ENCODE peak calls at places on chromosomes 13 and 19, in nine cellular contexts. One of them, this sample, is unnamed.

GRCh38 chr19:18521692-18522123 is at the start of gene ELL:
- DNase-seq in T follicular helper cell: no peak
- DNase-seq in activated T-cell treated with anti-CD3 and anti-CD28 coated beads for 1 hour: no peak
- DNase-seq in activated B cell treated with CpG ODN at 0.5 μM for 24 hours: no peak
- DNase-seq in mesenchymal stem cell: no peak
- DNase-seq in type B pancreatic cell: no peak
- DNase-seq in stimulated activated CD4-positive, alpha-beta T cell treated with anti-CD3 and anti-CD28 coated beads, Interleukin-15, amount 100 ng/mL, for 24 hours: no peak
- DNase-seq in mammary epithelial cell: no peak
- DNase-seq in H7: no peak
- DNase-seq in this sample: no peak

GRCh38 chr13:39565036-39565949 is 37.7 kb downstream of the LHFPL6 start:
- DNase-seq in mammary epithelial cell: peak; percentile 87
- DNase-seq in activated T-cell treated with anti-CD3 and anti-CD28 coated beads for 1 hour: no peak
- DNase-seq in type B pancreatic cell: no peak
- DNase-seq in H7: peak; percentile 65
- DNase-seq in T follicular helper cell: no peak
- DNase-seq in activated B cell treated with CpG ODN at 0.5 μM for 24 hours: no peak
- DNase-seq in mesenchymal stem cell: peak; percentile 89
- DNase-seq in stimulated activated CD4-positive, alpha-beta T cell treated with anti-CD3 and anti-CD28 coated beads, Interleukin-15, amount 100 ng/mL, for 24 hours: no peak
- DNase-seq in this sample: peak; percentile 70

GRCh38 chr19:3125900-3126524 is 9.8 kb upstream of the GNA15 start:
- DNase-seq in type B pancreatic cell: no peak
- DNase-seq in H7: peak; percentile 96
- DNase-seq in mammary epithelial cell: peak; percentile 61
- DNase-seq in stimulated activated CD4-positive, alpha-beta T cell treated with anti-CD3 and anti-CD28 coated beads, Interleukin-15, amount 100 ng/mL, for 24 hours: peak; percentile 86
- DNase-seq in mesenchymal stem cell: peak; percentile 30
- DNase-seq in activated B cell treated with CpG ODN at 0.5 μM for 24 hours: peak; percentile 61
- DNase-seq in T follicular helper cell: peak; percentile 62
- DNase-seq in activated T-cell treated with anti-CD3 and anti-CD28 coated beads for 1 hour: peak; percentile 72
- DNase-seq in this sample: peak; percentile 95

GRCh38 chr19:28519950-28520861 is 692.7 kb downstream of the UQCRFS1 start:
- DNase-seq in stimulated activated CD4-positive, alpha-beta T cell treated with anti-CD3 and anti-CD28 coated beads, Interleukin-15, amount 100 ng/mL, for 24 hours: no peak
- DNase-seq in activated T-cell treated with anti-CD3 and anti-CD28 coated beads for 1 hour: no peak
- DNase-seq in T follicular helper cell: no peak
- DNase-seq in activated B cell treated with CpG ODN at 0.5 μM for 24 hours: no peak
- DNase-seq in H7: no peak
- DNase-seq in type B pancreatic cell: no peak
- DNase-seq in mammary epithelial cell: no peak
- DNase-seq in mesenchymal stem cell: no peak
- DNase-seq in this sample: no peak

GRCh38 chr13:106376411-106377112 is 158.9 kb downstream of the EFNB2 start:
- DNase-seq in H7: no peak
- DNase-seq in activated T-cell treated with anti-CD3 and anti-CD28 coated beads for 1 hour: no peak
- DNase-seq in activated B cell treated with CpG ODN at 0.5 μM for 24 hours: no peak
- DNase-seq in stimulated activated CD4-positive, alpha-beta T cell treated with anti-CD3 and anti-CD28 coated beads, Interleukin-15, amount 100 ng/mL, for 24 hours: peak; percentile 4
- DNase-seq in type B pancreatic cell: no peak
- DNase-seq in mesenchymal stem cell: peak; percentile 90
- DNase-seq in mammary epithelial cell: peak; percentile 90
- DNase-seq in T follicular helper cell: no peak
- DNase-seq in this sample: no peak

GRCh38 chr13:99991013-99991805 is 9.6 kb downstream of the ZIC2 start:
- DNase-seq in mammary epithelial cell: no peak
- DNase-seq in type B pancreatic cell: peak; percentile 74
- DNase-seq in T follicular helper cell: no peak
- DNase-seq in H7: peak; percentile 81
- DNase-seq in activated T-cell treated with anti-CD3 and anti-CD28 coated beads for 1 hour: no peak
- DNase-seq in activated B cell treated with CpG ODN at 0.5 μM for 24 hours: no peak
- DNase-seq in stimulated activated CD4-positive, alpha-beta T cell treated with anti-CD3 and anti-CD28 coated beads, Interleukin-15, amount 100 ng/mL, for 24 hours: no peak
- DNase-seq in mesenchymal stem cell: no peak
- DNase-seq in this sample: peak; percentile 60

GRCh38 chr19:4197625-4198466 is 15.4 kb downstream of the ANKRD24 start:
- DNase-seq in T follicular helper cell: no peak
- DNase-seq in mammary epithelial cell: peak; percentile 19
- DNase-seq in stimulated activated CD4-positive, alpha-beta T cell treated with anti-CD3 and anti-CD28 coated beads, Interleukin-15, amount 100 ng/mL, for 24 hours: no peak
- DNase-seq in H7: peak; percentile 98
- DNase-seq in activated B cell treated with CpG ODN at 0.5 μM for 24 hours: no peak
- DNase-seq in mesenchymal stem cell: no peak
- DNase-seq in activated T-cell treated with anti-CD3 and anti-CD28 coated beads for 1 hour: no peak
- DNase-seq in type B pancreatic cell: no peak
- DNase-seq in this sample: peak; percentile 63

GRCh38 chr19:48629599-48630288 is 7.4 kb downstream of the DBP start:
- DNase-seq in stimulated activated CD4-positive, alpha-beta T cell treated with anti-CD3 and anti-CD28 coated beads, Interleukin-15, amount 100 ng/mL, for 24 hours: peak; percentile 47
- DNase-seq in activated T-cell treated with anti-CD3 and anti-CD28 coated beads for 1 hour: no peak
- DNase-seq in activated B cell treated with CpG ODN at 0.5 μM for 24 hours: no peak
- DNase-seq in mesenchymal stem cell: peak; percentile 71
- DNase-seq in type B pancreatic cell: peak; percentile 76
- DNase-seq in T follicular helper cell: no peak
- DNase-seq in H7: peak; percentile 97
- DNase-seq in mammary epithelial cell: no peak
- DNase-seq in this sample: peak; percentile 99

GRCh38 chr13:41603917-41604316 is 146.6 kb downstream of the RGCC start:
- DNase-seq in H7: no peak
- DNase-seq in type B pancreatic cell: no peak
- DNase-seq in mesenchymal stem cell: peak; percentile 42
- DNase-seq in activated T-cell treated with anti-CD3 and anti-CD28 coated beads for 1 hour: no peak
- DNase-seq in activated B cell treated with CpG ODN at 0.5 μM for 24 hours: no peak
- DNase-seq in T follicular helper cell: no peak
- DNase-seq in mammary epithelial cell: peak; percentile 89
- DNase-seq in stimulated activated CD4-positive, alpha-beta T cell treated with anti-CD3 and anti-CD28 coated beads, Interleukin-15, amount 100 ng/mL, for 24 hours: no peak
- DNase-seq in this sample: no peak

GRCh38 chr19:44818470-44818856 is 9.6 kb downstream of the BCAM start:
- DNase-seq in mesenchymal stem cell: no peak
- DNase-seq in activated T-cell treated with anti-CD3 and anti-CD28 coated beads for 1 hour: no peak
- DNase-seq in type B pancreatic cell: no peak
- DNase-seq in T follicular helper cell: no peak
- DNase-seq in stimulated activated CD4-positive, alpha-beta T cell treated with anti-CD3 and anti-CD28 coated beads, Interleukin-15, amount 100 ng/mL, for 24 hours: no peak
- DNase-seq in activated B cell treated with CpG ODN at 0.5 μM for 24 hours: no peak
- DNase-seq in mammary epithelial cell: no peak
- DNase-seq in H7: peak; percentile 43
- DNase-seq in this sample: no peak

GRCh38 chr13:98523455-98524102 is 53.3 kb downstream of the STK24 start:
- DNase-seq in type B pancreatic cell: no peak
- DNase-seq in mammary epithelial cell: no peak
- DNase-seq in mesenchymal stem cell: no peak
- DNase-seq in activated B cell treated with CpG ODN at 0.5 μM for 24 hours: no peak
- DNase-seq in activated T-cell treated with anti-CD3 and anti-CD28 coated beads for 1 hour: no peak
- DNase-seq in stimulated activated CD4-positive, alpha-beta T cell treated with anti-CD3 and anti-CD28 coated beads, Interleukin-15, amount 100 ng/mL, for 24 hours: peak; percentile 45
- DNase-seq in T follicular helper cell: no peak
- DNase-seq in H7: no peak
- DNase-seq in this sample: no peak

GRCh38 chr13:76791290-76791664 is 94.9 kb downstream of the KCTD12 start:
- DNase-seq in activated B cell treated with CpG ODN at 0.5 μM for 24 hours: no peak
- DNase-seq in activated T-cell treated with anti-CD3 and anti-CD28 coated beads for 1 hour: no peak
- DNase-seq in T follicular helper cell: no peak
- DNase-seq in H7: no peak
- DNase-seq in mammary epithelial cell: peak; percentile 13
- DNase-seq in stimulated activated CD4-positive, alpha-beta T cell treated with anti-CD3 and anti-CD28 coated beads, Interleukin-15, amount 100 ng/mL, for 24 hours: no peak
- DNase-seq in mesenchymal stem cell: no peak
- DNase-seq in type B pancreatic cell: no peak
- DNase-seq in this sample: no peak

GRCh38 chr19:18113827-18114226 is 16.2 kb downstream of the MAST3 start:
- DNase-seq in activated B cell treated with CpG ODN at 0.5 μM for 24 hours: no peak
- DNase-seq in H7: no peak
- DNase-seq in T follicular helper cell: no peak
- DNase-seq in activated T-cell treated with anti-CD3 and anti-CD28 coated beads for 1 hour: no peak
- DNase-seq in stimulated activated CD4-positive, alpha-beta T cell treated with anti-CD3 and anti-CD28 coated beads, Interleukin-15, amount 100 ng/mL, for 24 hours: no peak
- DNase-seq in mesenchymal stem cell: no peak
- DNase-seq in type B pancreatic cell: no peak
- DNase-seq in mammary epithelial cell: no peak
- DNase-seq in this sample: no peak

GRCh38 chr19:6115992-6116391 is 5.7 kb upstream of the RFX2 start:
- DNase-seq in T follicular helper cell: no peak
- DNase-seq in mesenchymal stem cell: no peak
- DNase-seq in stimulated activated CD4-positive, alpha-beta T cell treated with anti-CD3 and anti-CD28 coated beads, Interleukin-15, amount 100 ng/mL, for 24 hours: no peak
- DNase-seq in activated B cell treated with CpG ODN at 0.5 μM for 24 hours: no peak
- DNase-seq in H7: no peak
- DNase-seq in activated T-cell treated with anti-CD3 and anti-CD28 coated beads for 1 hour: no peak
- DNase-seq in mammary epithelial cell: no peak
- DNase-seq in type B pancreatic cell: no peak
- DNase-seq in this sample: no peak

GRCh38 chr13:104773775-104774174 is 1707.6 kb upstream of the SLC10A2 start:
- DNase-seq in H7: peak; percentile 9
- DNase-seq in mesenchymal stem cell: peak; percentile 82
- DNase-seq in activated T-cell treated with anti-CD3 and anti-CD28 coated beads for 1 hour: no peak
- DNase-seq in type B pancreatic cell: no peak
- DNase-seq in mammary epithelial cell: peak; percentile 32
- DNase-seq in stimulated activated CD4-positive, alpha-beta T cell treated with anti-CD3 and anti-CD28 coated beads, Interleukin-15, amount 100 ng/mL, for 24 hours: no peak
- DNase-seq in T follicular helper cell: no peak
- DNase-seq in activated B cell treated with CpG ODN at 0.5 μM for 24 hours: no peak
- DNase-seq in this sample: no peak

GRCh38 chr13:74230984-74231443 is 96.8 kb upstream of the KLF12 start:
- DNase-seq in type B pancreatic cell: no peak
- DNase-seq in H7: no peak
- DNase-seq in activated T-cell treated with anti-CD3 and anti-CD28 coated beads for 1 hour: no peak
- DNase-seq in stimulated activated CD4-positive, alpha-beta T cell treated with anti-CD3 and anti-CD28 coated beads, Interleukin-15, amount 100 ng/mL, for 24 hours: no peak
- DNase-seq in T follicular helper cell: no peak
- DNase-seq in mesenchymal stem cell: no peak
- DNase-seq in mammary epithelial cell: no peak
- DNase-seq in activated B cell treated with CpG ODN at 0.5 μM for 24 hours: no peak
- DNase-seq in this sample: no peak

GRCh38 chr13:100275746-100276145 is 186.9 kb downstream of the PCCA start:
- DNase-seq in mesenchymal stem cell: no peak
- DNase-seq in stimulated activated CD4-positive, alpha-beta T cell treated with anti-CD3 and anti-CD28 coated beads, Interleukin-15, amount 100 ng/mL, for 24 hours: no peak
- DNase-seq in T follicular helper cell: no peak
- DNase-seq in mammary epithelial cell: peak; percentile 79
- DNase-seq in type B pancreatic cell: no peak
- DNase-seq in H7: no peak
- DNase-seq in activated B cell treated with CpG ODN at 0.5 μM for 24 hours: no peak
- DNase-seq in activated T-cell treated with anti-CD3 and anti-CD28 coated beads for 1 hour: no peak
- DNase-seq in this sample: no peak

GRCh38 chr13:102707465-102707864 is 12.6 kb upstream of the METTL21C start:
- DNase-seq in mammary epithelial cell: peak; percentile 90
- DNase-seq in mesenchymal stem cell: peak; percentile 78
- DNase-seq in type B pancreatic cell: no peak
- DNase-seq in H7: no peak
- DNase-seq in activated T-cell treated with anti-CD3 and anti-CD28 coated beads for 1 hour: no peak
- DNase-seq in T follicular helper cell: no peak
- DNase-seq in stimulated activated CD4-positive, alpha-beta T cell treated with anti-CD3 and anti-CD28 coated beads, Interleukin-15, amount 100 ng/mL, for 24 hours: no peak
- DNase-seq in activated B cell treated with CpG ODN at 0.5 μM for 24 hours: no peak
- DNase-seq in this sample: no peak

GRCh38 chr13:112652512-112653458 is 37.1 kb upstream of the ATP11A start:
- DNase-seq in T follicular helper cell: no peak
- DNase-seq in stimulated activated CD4-positive, alpha-beta T cell treated with anti-CD3 and anti-CD28 coated beads, Interleukin-15, amount 100 ng/mL, for 24 hours: no peak
- DNase-seq in activated B cell treated with CpG ODN at 0.5 μM for 24 hours: no peak
- DNase-seq in mammary epithelial cell: peak; percentile 47
- DNase-seq in H7: no peak
- DNase-seq in activated T-cell treated with anti-CD3 and anti-CD28 coated beads for 1 hour: no peak
- DNase-seq in type B pancreatic cell: no peak
- DNase-seq in mesenchymal stem cell: no peak
- DNase-seq in this sample: no peak

GRCh38 chr19:29680447-29680846 is 15.2 kb downstream of the PLEKHF1 start:
- DNase-seq in stimulated activated CD4-positive, alpha-beta T cell treated with anti-CD3 and anti-CD28 coated beads, Interleukin-15, amount 100 ng/mL, for 24 hours: peak; percentile 90
- DNase-seq in mammary epithelial cell: no peak
- DNase-seq in activated B cell treated with CpG ODN at 0.5 μM for 24 hours: peak; percentile 55
- DNase-seq in type B pancreatic cell: no peak
- DNase-seq in mesenchymal stem cell: no peak
- DNase-seq in activated T-cell treated with anti-CD3 and anti-CD28 coated beads for 1 hour: peak; percentile 70
- DNase-seq in T follicular helper cell: peak; percentile 66
- DNase-seq in H7: peak; percentile 50
- DNase-seq in this sample: no peak

GRCh38 chr13:60164490-60164889 is 762 bp upstream of the DIAPH3 start:
- DNase-seq in activated T-cell treated with anti-CD3 and anti-CD28 coated beads for 1 hour: no peak
- DNase-seq in stimulated activated CD4-positive, alpha-beta T cell treated with anti-CD3 and anti-CD28 coated beads, Interleukin-15, amount 100 ng/mL, for 24 hours: no peak
- DNase-seq in H7: peak; percentile 16
- DNase-seq in mesenchymal stem cell: no peak
- DNase-seq in activated B cell treated with CpG ODN at 0.5 μM for 24 hours: no peak
- DNase-seq in mammary epithelial cell: no peak
- DNase-seq in T follicular helper cell: no peak
- DNase-seq in type B pancreatic cell: no peak
- DNase-seq in this sample: no peak

GRCh38 chr13:73633817-73634449 is 500.3 kb downstream of the KLF12 start:
- DNase-seq in stimulated activated CD4-positive, alpha-beta T cell treated with anti-CD3 and anti-CD28 coated beads, Interleukin-15, amount 100 ng/mL, for 24 hours: no peak
- DNase-seq in mesenchymal stem cell: no peak
- DNase-seq in H7: peak; percentile 30
- DNase-seq in T follicular helper cell: no peak
- DNase-seq in activated T-cell treated with anti-CD3 and anti-CD28 coated beads for 1 hour: no peak
- DNase-seq in activated B cell treated with CpG ODN at 0.5 μM for 24 hours: no peak
- DNase-seq in type B pancreatic cell: no peak
- DNase-seq in mammary epithelial cell: no peak
- DNase-seq in this sample: peak; percentile 48

GRCh38 chr19:35935911-35936737 is at the start of gene LRFN3:
- DNase-seq in mesenchymal stem cell: peak; percentile 75
- DNase-seq in activated B cell treated with CpG ODN at 0.5 μM for 24 hours: no peak
- DNase-seq in mammary epithelial cell: peak; percentile 63
- DNase-seq in T follicular helper cell: no peak
- DNase-seq in activated T-cell treated with anti-CD3 and anti-CD28 coated beads for 1 hour: peak; percentile 40
- DNase-seq in type B pancreatic cell: peak; percentile 81
- DNase-seq in H7: peak; percentile 95
- DNase-seq in stimulated activated CD4-positive, alpha-beta T cell treated with anti-CD3 and anti-CD28 coated beads, Interleukin-15, amount 100 ng/mL, for 24 hours: peak; percentile 83
- DNase-seq in this sample: peak; percentile 77

GRCh38 chr13:32878172-32878571 is 138.1 kb upstream of the KL start:
- DNase-seq in H7: no peak
- DNase-seq in stimulated activated CD4-positive, alpha-beta T cell treated with anti-CD3 and anti-CD28 coated beads, Interleukin-15, amount 100 ng/mL, for 24 hours: no peak
- DNase-seq in mammary epithelial cell: peak; percentile 71
- DNase-seq in activated B cell treated with CpG ODN at 0.5 μM for 24 hours: no peak
- DNase-seq in type B pancreatic cell: no peak
- DNase-seq in T follicular helper cell: no peak
- DNase-seq in mesenchymal stem cell: peak; percentile 33
- DNase-seq in activated T-cell treated with anti-CD3 and anti-CD28 coated beads for 1 hour: no peak
- DNase-seq in this sample: no peak

GRCh38 chr13:74986609-74987008 is 495.4 kb downstream of the TBC1D4 start:
- DNase-seq in T follicular helper cell: no peak
- DNase-seq in activated B cell treated with CpG ODN at 0.5 μM for 24 hours: no peak
- DNase-seq in stimulated activated CD4-positive, alpha-beta T cell treated with anti-CD3 and anti-CD28 coated beads, Interleukin-15, amount 100 ng/mL, for 24 hours: no peak
- DNase-seq in type B pancreatic cell: no peak
- DNase-seq in activated T-cell treated with anti-CD3 and anti-CD28 coated beads for 1 hour: no peak
- DNase-seq in H7: no peak
- DNase-seq in mammary epithelial cell: no peak
- DNase-seq in mesenchymal stem cell: no peak
- DNase-seq in this sample: no peak

GRCh38 chr13:79736356-79736755 is 255.4 kb downstream of the NDFIP2 start:
- DNase-seq in stimulated activated CD4-positive, alpha-beta T cell treated with anti-CD3 and anti-CD28 coated beads, Interleukin-15, amount 100 ng/mL, for 24 hours: no peak
- DNase-seq in type B pancreatic cell: no peak
- DNase-seq in mesenchymal stem cell: no peak
- DNase-seq in T follicular helper cell: no peak
- DNase-seq in activated T-cell treated with anti-CD3 and anti-CD28 coated beads for 1 hour: no peak
- DNase-seq in H7: no peak
- DNase-seq in mammary epithelial cell: peak; percentile 82
- DNase-seq in activated B cell treated with CpG ODN at 0.5 μM for 24 hours: no peak
- DNase-seq in this sample: no peak

GRCh38 chr19:53131732-53132131 is 978 bp downstream of the ZNF415 start:
- DNase-seq in activated B cell treated with CpG ODN at 0.5 μM for 24 hours: no peak
- DNase-seq in stimulated activated CD4-positive, alpha-beta T cell treated with anti-CD3 and anti-CD28 coated beads, Interleukin-15, amount 100 ng/mL, for 24 hours: no peak
- DNase-seq in mesenchymal stem cell: no peak
- DNase-seq in H7: peak; percentile 24
- DNase-seq in activated T-cell treated with anti-CD3 and anti-CD28 coated beads for 1 hour: no peak
- DNase-seq in type B pancreatic cell: no peak
- DNase-seq in T follicular helper cell: no peak
- DNase-seq in mammary epithelial cell: no peak
- DNase-seq in this sample: no peak

GRCh38 chr13:108425056-108425455 is 155.5 kb downstream of the TNFSF13B start:
- DNase-seq in H7: no peak
- DNase-seq in stimulated activated CD4-positive, alpha-beta T cell treated with anti-CD3 and anti-CD28 coated beads, Interleukin-15, amount 100 ng/mL, for 24 hours: no peak
- DNase-seq in activated B cell treated with CpG ODN at 0.5 μM for 24 hours: no peak
- DNase-seq in activated T-cell treated with anti-CD3 and anti-CD28 coated beads for 1 hour: no peak
- DNase-seq in mesenchymal stem cell: no peak
- DNase-seq in type B pancreatic cell: no peak
- DNase-seq in mammary epithelial cell: no peak
- DNase-seq in T follicular helper cell: no peak
- DNase-seq in this sample: no peak

This sample was measured in H9.